ENCODE peak calls at places on chromosomes 1 and 21, in eight cellular contexts. One of them, this sample, is unnamed.

GRCh38 chr1:218281285-218281684 is 3.8 kb upstream of the RRP15 start:
- DNase-seq in prostate gland: no peak
- DNase-seq in tibial artery: no peak
- DNase-seq in heart right ventricle: no peak
- DNase-seq in pancreas: no peak
- DNase-seq in OCI-LY7: peak; percentile 18
- DNase-seq in cardiac muscle cell: no peak
- DNase-seq in left ventricle myocardium inferior: no peak
- DNase-seq in this sample: no peak

GRCh38 chr1:59015708-59016107 is 231.9 kb upstream of the JUN start:
- DNase-seq in prostate gland: peak; percentile 13
- DNase-seq in left ventricle myocardium inferior: no peak
- DNase-seq in tibial artery: no peak
- DNase-seq in heart right ventricle: no peak
- DNase-seq in OCI-LY7: no peak
- DNase-seq in pancreas: no peak
- DNase-seq in cardiac muscle cell: peak; percentile 59
- DNase-seq in this sample: peak; percentile 67

GRCh38 chr1:28449904-28450303 is 55.9 kb upstream of the RCC1 start:
- DNase-seq in prostate gland: no peak
- DNase-seq in pancreas: no peak
- DNase-seq in left ventricle myocardium inferior: no peak
- DNase-seq in OCI-LY7: peak; percentile 10
- DNase-seq in cardiac muscle cell: peak; percentile 61
- DNase-seq in heart right ventricle: no peak
- DNase-seq in tibial artery: no peak
- DNase-seq in this sample: no peak

GRCh38 chr1:15902882-15903281 is 55.4 kb downstream of the SPEN start:
- DNase-seq in prostate gland: no peak
- DNase-seq in tibial artery: no peak
- DNase-seq in OCI-LY7: no peak
- DNase-seq in heart right ventricle: no peak
- DNase-seq in cardiac muscle cell: peak; percentile 41
- DNase-seq in left ventricle myocardium inferior: no peak
- DNase-seq in pancreas: no peak
- DNase-seq in this sample: no peak

GRCh38 chr1:28507247-28507645 is 1.4 kb downstream of the RCC1 start:
- DNase-seq in cardiac muscle cell: peak; percentile 46
- DNase-seq in prostate gland: no peak
- DNase-seq in tibial artery: no peak
- DNase-seq in pancreas: no peak
- DNase-seq in heart right ventricle: no peak
- DNase-seq in left ventricle myocardium inferior: no peak
- DNase-seq in OCI-LY7: peak; percentile 41
- DNase-seq in this sample: no peak

GRCh38 chr1:234515821-234516241 is 36.9 kb upstream of the TARBP1 start:
- DNase-seq in pancreas: no peak
- DNase-seq in heart right ventricle: no peak
- DNase-seq in cardiac muscle cell: peak; percentile 58
- DNase-seq in prostate gland: no peak
- DNase-seq in tibial artery: no peak
- DNase-seq in left ventricle myocardium inferior: no peak
- DNase-seq in OCI-LY7: no peak
- DNase-seq in this sample: no peak

GRCh38 chr21:32044205-32044874 is 171.5 kb downstream of the HUNK start:
- DNase-seq in cardiac muscle cell: no peak
- DNase-seq in pancreas: no peak
- DNase-seq in prostate gland: no peak
- DNase-seq in OCI-LY7: no peak
- DNase-seq in heart right ventricle: no peak
- DNase-seq in left ventricle myocardium inferior: no peak
- DNase-seq in tibial artery: no peak
- DNase-seq in this sample: no peak

GRCh38 chr1:210233216-210233494 is 559 bp downstream of the SERTAD4 start:
- DNase-seq in OCI-LY7: no peak
- DNase-seq in pancreas: peak; percentile 72
- DNase-seq in heart right ventricle: no peak
- DNase-seq in left ventricle myocardium inferior: no peak
- DNase-seq in cardiac muscle cell: peak; percentile 24
- DNase-seq in tibial artery: no peak
- DNase-seq in prostate gland: no peak
- DNase-seq in this sample: no peak

GRCh38 chr1:22829001-22829989 is 118.7 kb downstream of the EPHB2 start:
- DNase-seq in OCI-LY7: no peak
- DNase-seq in prostate gland: peak; percentile 65
- DNase-seq in left ventricle myocardium inferior: no peak
- DNase-seq in heart right ventricle: no peak
- DNase-seq in pancreas: peak; percentile 47
- DNase-seq in cardiac muscle cell: peak; percentile 38
- DNase-seq in tibial artery: no peak
- DNase-seq in this sample: no peak

GRCh38 chr1:18965206-18966173 is 9.0 kb upstream of the IFFO2 start:
- DNase-seq in cardiac muscle cell: peak; percentile 34
- DNase-seq in left ventricle myocardium inferior: no peak
- DNase-seq in heart right ventricle: no peak
- DNase-seq in OCI-LY7: no peak
- DNase-seq in prostate gland: no peak
- DNase-seq in pancreas: no peak
- DNase-seq in tibial artery: no peak
- DNase-seq in this sample: no peak

GRCh38 chr1:117708323-117709288 is 102.8 kb downstream of the TENT5C start:
- DNase-seq in OCI-LY7: no peak
- DNase-seq in left ventricle myocardium inferior: no peak
- DNase-seq in heart right ventricle: no peak
- DNase-seq in pancreas: no peak
- DNase-seq in cardiac muscle cell: no peak
- DNase-seq in prostate gland: no peak
- DNase-seq in tibial artery: no peak
- DNase-seq in this sample: no peak

GRCh38 chr21:15309721-15310120 is 244.9 kb upstream of the NRIP1 start:
- DNase-seq in OCI-LY7: no peak
- DNase-seq in pancreas: no peak
- DNase-seq in cardiac muscle cell: peak; percentile 69
- DNase-seq in heart right ventricle: peak; percentile 50
- DNase-seq in tibial artery: peak; percentile 45
- DNase-seq in left ventricle myocardium inferior: peak; percentile 80
- DNase-seq in prostate gland: no peak
- DNase-seq in this sample: no peak

GRCh38 chr1:198123146-198123545 is 33.7 kb upstream of the NEK7 start:
- DNase-seq in OCI-LY7: no peak
- DNase-seq in tibial artery: no peak
- DNase-seq in heart right ventricle: no peak
- DNase-seq in pancreas: no peak
- DNase-seq in left ventricle myocardium inferior: no peak
- DNase-seq in prostate gland: no peak
- DNase-seq in cardiac muscle cell: peak; percentile 90
- DNase-seq in this sample: no peak

GRCh38 chr1:184792450-184792969 is 37.9 kb upstream of the EDEM3 start:
- DNase-seq in tibial artery: peak; percentile 92
- DNase-seq in heart right ventricle: peak; percentile 49
- DNase-seq in OCI-LY7: no peak
- DNase-seq in cardiac muscle cell: peak; percentile 94
- DNase-seq in prostate gland: peak; percentile 44
- DNase-seq in pancreas: peak; percentile 95
- DNase-seq in left ventricle myocardium inferior: peak; percentile 62
- DNase-seq in this sample: peak; percentile 56

GRCh38 chr1:52127181-52128175 is 14.4 kb upstream of the ZFYVE9 start:
- DNase-seq in tibial artery: peak; percentile 36
- DNase-seq in OCI-LY7: peak; percentile 43
- DNase-seq in pancreas: no peak
- DNase-seq in cardiac muscle cell: peak; percentile 85
- DNase-seq in heart right ventricle: no peak
- DNase-seq in left ventricle myocardium inferior: no peak
- DNase-seq in prostate gland: peak; percentile 41
- DNase-seq in this sample: peak; percentile 32

GRCh38 chr1:7646981-7647901 is 123.9 kb upstream of the VAMP3 start:
- DNase-seq in heart right ventricle: peak; percentile 79
- DNase-seq in cardiac muscle cell: peak; percentile 59
- DNase-seq in prostate gland: peak; percentile 54
- DNase-seq in OCI-LY7: peak; percentile 50
- DNase-seq in tibial artery: peak; percentile 47
- DNase-seq in pancreas: peak; percentile 90
- DNase-seq in left ventricle myocardium inferior: peak; percentile 57
- DNase-seq in this sample: peak; percentile 64

GRCh38 chr21:42237577-42237976 is 18.6 kb downstream of the ABCG1 start:
- DNase-seq in left ventricle myocardium inferior: no peak
- DNase-seq in OCI-LY7: peak; percentile 36
- DNase-seq in pancreas: no peak
- DNase-seq in prostate gland: no peak
- DNase-seq in cardiac muscle cell: no peak
- DNase-seq in tibial artery: no peak
- DNase-seq in heart right ventricle: no peak
- DNase-seq in this sample: no peak

GRCh38 chr1:91803847-91804545 is 82.0 kb downstream of the TGFBR3 start:
- DNase-seq in tibial artery: no peak
- DNase-seq in pancreas: no peak
- DNase-seq in cardiac muscle cell: no peak
- DNase-seq in left ventricle myocardium inferior: no peak
- DNase-seq in prostate gland: no peak
- DNase-seq in heart right ventricle: no peak
- DNase-seq in OCI-LY7: peak; percentile 22
- DNase-seq in this sample: no peak

GRCh38 chr1:190436615-190437014 is 41.0 kb downstream of the BRINP3 start:
- DNase-seq in prostate gland: no peak
- DNase-seq in tibial artery: no peak
- DNase-seq in cardiac muscle cell: peak; percentile 47
- DNase-seq in OCI-LY7: peak; percentile 38
- DNase-seq in left ventricle myocardium inferior: no peak
- DNase-seq in heart right ventricle: no peak
- DNase-seq in pancreas: no peak
- DNase-seq in this sample: no peak

GRCh38 chr1:58584082-58584895 is 7.2 kb upstream of the TACSTD2 start:
- DNase-seq in prostate gland: peak; percentile 73
- DNase-seq in OCI-LY7: no peak
- DNase-seq in cardiac muscle cell: peak; percentile 97
- DNase-seq in heart right ventricle: peak; percentile 20
- DNase-seq in tibial artery: peak; percentile 84
- DNase-seq in left ventricle myocardium inferior: no peak
- DNase-seq in pancreas: no peak
- DNase-seq in this sample: peak; percentile 69

GRCh38 chr1:67431156-67431765 is 1.1 kb upstream of the SERBP1 start:
- DNase-seq in OCI-LY7: peak; percentile 31
- DNase-seq in pancreas: no peak
- DNase-seq in prostate gland: no peak
- DNase-seq in heart right ventricle: no peak
- DNase-seq in tibial artery: no peak
- DNase-seq in cardiac muscle cell: no peak
- DNase-seq in left ventricle myocardium inferior: no peak
- DNase-seq in this sample: no peak

GRCh38 chr1:25481625-25482024 is 50.9 kb downstream of the MACO1 start:
- DNase-seq in prostate gland: no peak
- DNase-seq in OCI-LY7: no peak
- DNase-seq in left ventricle myocardium inferior: no peak
- DNase-seq in cardiac muscle cell: no peak
- DNase-seq in pancreas: no peak
- DNase-seq in tibial artery: no peak
- DNase-seq in heart right ventricle: no peak
- DNase-seq in this sample: no peak

GRCh38 chr1:150150511-150151021 is 850 bp downstream of the PLEKHO1 start:
- DNase-seq in left ventricle myocardium inferior: peak; percentile 40
- DNase-seq in cardiac muscle cell: no peak
- DNase-seq in pancreas: peak; percentile 36
- DNase-seq in tibial artery: no peak
- DNase-seq in prostate gland: no peak
- DNase-seq in heart right ventricle: peak; percentile 41
- DNase-seq in OCI-LY7: peak; percentile 50
- DNase-seq in this sample: peak; percentile 58

GRCh38 chr1:150152182-150152536 is 2.4 kb downstream of the PLEKHO1 start:
- DNase-seq in tibial artery: no peak
- DNase-seq in heart right ventricle: no peak
- DNase-seq in prostate gland: no peak
- DNase-seq in OCI-LY7: no peak
- DNase-seq in cardiac muscle cell: no peak
- DNase-seq in left ventricle myocardium inferior: no peak
- DNase-seq in pancreas: no peak
- DNase-seq in this sample: no peak

GRCh38 chr1:150149490-150150453 is at the start of gene PLEKHO1:
- DNase-seq in left ventricle myocardium inferior: peak; percentile 91
- DNase-seq in OCI-LY7: peak; percentile 77
- DNase-seq in cardiac muscle cell: peak; percentile 90
- DNase-seq in heart right ventricle: peak; percentile 85
- DNase-seq in tibial artery: peak; percentile 90
- DNase-seq in pancreas: peak; percentile 76
- DNase-seq in prostate gland: peak; percentile 73
- DNase-seq in this sample: peak; percentile 90

GRCh38 chr1:150152772-150153461 is 3.2 kb downstream of the PLEKHO1 start:
- DNase-seq in left ventricle myocardium inferior: no peak
- DNase-seq in prostate gland: no peak
- DNase-seq in tibial artery: peak; percentile 56
- DNase-seq in cardiac muscle cell: peak; percentile 65
- DNase-seq in OCI-LY7: no peak
- DNase-seq in heart right ventricle: no peak
- DNase-seq in pancreas: no peak
- DNase-seq in this sample: peak; percentile 63

GRCh38 chr1:150151291-150152181 is 1.8 kb downstream of the PLEKHO1 start:
- DNase-seq in cardiac muscle cell: no peak
- DNase-seq in pancreas: peak; percentile 44
- DNase-seq in prostate gland: no peak
- DNase-seq in left ventricle myocardium inferior: no peak
- DNase-seq in OCI-LY7: peak; percentile 74
- DNase-seq in heart right ventricle: peak; percentile 32
- DNase-seq in tibial artery: no peak
- DNase-seq in this sample: peak; percentile 43
- H3K4me1 ChIP-seq in cardiac muscle cell: peaks cover 29% of the 10 kb centered on the region
- H3K4me1 ChIP-seq in pancreas: no peaks in the 10 kb centered on the region
- H3K4me1 ChIP-seq in prostate gland: no peaks in the 10 kb centered on the region
- H3K4me1 ChIP-seq in left ventricle myocardium inferior: peaks cover 60% of the 10 kb centered on the region
- H3K4me1 ChIP-seq in OCI-LY7: peaks cover 62% of the 10 kb centered on the region
- H3K4me1 ChIP-seq in heart right ventricle: peaks cover 31% of the 10 kb centered on the region
- H3K4me1 ChIP-seq in tibial artery: peaks cover 51% of the 10 kb centered on the region
- H3K4me1 ChIP-seq in this sample: no peaks in the 10 kb centered on the region

GRCh38 chr1:116389013-116389412 is 16.0 kb downstream of the ATP1A1 start:
- DNase-seq in cardiac muscle cell: no peak
- DNase-seq in tibial artery: no peak
- DNase-seq in heart right ventricle: no peak
- DNase-seq in OCI-LY7: no peak
- DNase-seq in prostate gland: peak; percentile 72
- DNase-seq in left ventricle myocardium inferior: no peak
- DNase-seq in pancreas: no peak
- DNase-seq in this sample: no peak
- H3K4me1 ChIP-seq in cardiac muscle cell: peaks cover 38% of the 10 kb centered on the region
- H3K4me1 ChIP-seq in tibial artery: peaks cover 3% of the 10 kb centered on the region
- H3K4me1 ChIP-seq in heart right ventricle: peaks cover 13% of the 10 kb centered on the region
- H3K4me1 ChIP-seq in OCI-LY7: no peaks in the 10 kb centered on the region
- H3K4me1 ChIP-seq in prostate gland: no peaks in the 10 kb centered on the region
- H3K4me1 ChIP-seq in left ventricle myocardium inferior: peaks cover 67% of the 10 kb centered on the region
- H3K4me1 ChIP-seq in pancreas: peaks cover 34% of the 10 kb centered on the region
- H3K4me1 ChIP-seq in this sample: no peaks in the 10 kb centered on the region

GRCh38 chr1:95935719-95936118 is 701.7 kb downstream of the RWDD3 start:
- DNase-seq in pancreas: no peak
- DNase-seq in cardiac muscle cell: no peak
- DNase-seq in left ventricle myocardium inferior: no peak
- DNase-seq in heart right ventricle: no peak
- DNase-seq in prostate gland: no peak
- DNase-seq in OCI-LY7: no peak
- DNase-seq in tibial artery: no peak
- DNase-seq in this sample: no peak

GRCh38 chr1:95941121-95941798 is 707.2 kb downstream of the RWDD3 start:
- DNase-seq in pancreas: no peak
- DNase-seq in tibial artery: no peak
- DNase-seq in prostate gland: no peak
- DNase-seq in cardiac muscle cell: no peak
- DNase-seq in heart right ventricle: no peak
- DNase-seq in OCI-LY7: no peak
- DNase-seq in left ventricle myocardium inferior: no peak
- DNase-seq in this sample: no peak
- H3K4me1 ChIP-seq in pancreas: no peaks in the 10 kb centered on the region
- H3K4me1 ChIP-seq in tibial artery: no peaks in the 10 kb centered on the region
- H3K4me1 ChIP-seq in prostate gland: no peaks in the 10 kb centered on the region
- H3K4me1 ChIP-seq in cardiac muscle cell: no peaks in the 10 kb centered on the region
- H3K4me1 ChIP-seq in heart right ventricle: no peaks in the 10 kb centered on the region
- H3K4me1 ChIP-seq in OCI-LY7: no peaks in the 10 kb centered on the region
- H3K4me1 ChIP-seq in left ventricle myocardium inferior: no peaks in the 10 kb centered on the region
- H3K4me1 ChIP-seq in this sample: no peaks in the 10 kb centered on the region

GRCh38 chr1:39168301-39169080 is 36.0 kb upstream of the MACF1 start:
- DNase-seq in OCI-LY7: no peak
- DNase-seq in cardiac muscle cell: no peak
- DNase-seq in left ventricle myocardium inferior: no peak
- DNase-seq in pancreas: no peak
- DNase-seq in tibial artery: no peak
- DNase-seq in heart right ventricle: no peak
- DNase-seq in prostate gland: no peak
- DNase-seq in this sample: no peak
- H3K4me1 ChIP-seq in OCI-LY7: no peaks in the 10 kb centered on the region
- H3K4me1 ChIP-seq in cardiac muscle cell: peaks cover 70% of the 10 kb centered on the region
- H3K4me1 ChIP-seq in left ventricle myocardium inferior: peaks cover 71% of the 10 kb centered on the region
- H3K4me1 ChIP-seq in pancreas: peaks cover 34% of the 10 kb centered on the region
- H3K4me1 ChIP-seq in tibial artery: peaks cover 90% of the 10 kb centered on the region
- H3K4me1 ChIP-seq in heart right ventricle: peaks cover 58% of the 10 kb centered on the region
- H3K4me1 ChIP-seq in prostate gland: peaks cover 6% of the 10 kb centered on the region
- H3K4me1 ChIP-seq in this sample: peaks cover 11% of the 10 kb centered on the region